ENCODE peak calls at places on chromosomes 13 and 19, in six cellular contexts. One of them, this sample, is unnamed. For H3K36me3, the result is how much of the 10 kb centered on the place peaks cover.

GRCh38 chr13:24460256-24460655 is 52.3 kb downstream of the PARP4 start:
- DNase-seq in IMR-90: no peak
- DNase-seq in H1: no peak
- DNase-seq in neuronal stem cell: no peak
- DNase-seq in trophoblast cell: no peak
- DNase-seq in mesenchymal stem cell: no peak
- DNase-seq in this sample: no peak

GRCh38 chr13:108220042-108220441 is 1.9 kb downstream of the ABHD13 start:
- DNase-seq in IMR-90: no peak
- DNase-seq in H1: no peak
- DNase-seq in neuronal stem cell: no peak
- DNase-seq in trophoblast cell: peak
- DNase-seq in mesenchymal stem cell: no peak
- DNase-seq in this sample: peak

GRCh38 chr13:87107626-87108025 is 563.5 kb upstream of the SLITRK5 start:
- DNase-seq in IMR-90: peak
- DNase-seq in H1: no peak
- DNase-seq in neuronal stem cell: no peak
- DNase-seq in trophoblast cell: no peak
- DNase-seq in mesenchymal stem cell: no peak
- DNase-seq in this sample: no peak

GRCh38 chr13:80469841-80470378 is 129.0 kb upstream of the SPRY2 start:
- DNase-seq in IMR-90: peak
- DNase-seq in H1: no peak
- DNase-seq in neuronal stem cell: no peak
- DNase-seq in trophoblast cell: peak
- DNase-seq in mesenchymal stem cell: peak
- DNase-seq in this sample: no peak

GRCh38 chr19:3625996-3626472 is 556 bp downstream of the CACTIN start:
- DNase-seq in IMR-90: no peak
- DNase-seq in H1: no peak
- DNase-seq in neuronal stem cell: no peak
- DNase-seq in trophoblast cell: peak
- DNase-seq in mesenchymal stem cell: peak
- DNase-seq in this sample: peak

GRCh38 chr19:44303976-44304568 is 753 bp downstream of the ZNF235 start:
- DNase-seq in IMR-90: peak
- DNase-seq in H1: no peak
- DNase-seq in neuronal stem cell: peak
- DNase-seq in trophoblast cell: peak
- DNase-seq in mesenchymal stem cell: peak
- DNase-seq in this sample: peak

GRCh38 chr19:55053735-55054134 is 9.2 kb downstream of the RDH13 start:
- DNase-seq in IMR-90: no peak
- DNase-seq in H1: no peak
- DNase-seq in neuronal stem cell: no peak
- DNase-seq in trophoblast cell: no peak
- DNase-seq in mesenchymal stem cell: no peak
- DNase-seq in this sample: no peak

GRCh38 chr19:42628411-42629135 is 33.8 kb upstream of the CEACAM8 start:
- DNase-seq in IMR-90: no peak
- DNase-seq in H1: no peak
- DNase-seq in neuronal stem cell: no peak
- DNase-seq in trophoblast cell: no peak
- DNase-seq in mesenchymal stem cell: no peak
- DNase-seq in this sample: no peak

GRCh38 chr19:8146877-8147575 is 2.4 kb downstream of the FBN3 start:
- DNase-seq in IMR-90: no peak
- DNase-seq in H1: no peak
- DNase-seq in neuronal stem cell: no peak
- DNase-seq in trophoblast cell: no peak
- DNase-seq in mesenchymal stem cell: no peak
- DNase-seq in this sample: no peak

GRCh38 chr13:96967248-96967745 is 27.0 kb downstream of the OXGR1 start:
- DNase-seq in IMR-90: no peak
- DNase-seq in H1: no peak
- DNase-seq in neuronal stem cell: no peak
- DNase-seq in trophoblast cell: peak
- DNase-seq in mesenchymal stem cell: no peak
- DNase-seq in this sample: peak

GRCh38 chr19:42045575-42045974 is 24.4 kb downstream of the GRIK5 start:
- DNase-seq in IMR-90: no peak
- DNase-seq in H1: no peak
- DNase-seq in neuronal stem cell: no peak
- DNase-seq in trophoblast cell: no peak
- DNase-seq in mesenchymal stem cell: no peak
- DNase-seq in this sample: no peak

GRCh38 chr13:110593430-110594130 is 21.8 kb upstream of the NAXD start:
- DNase-seq in IMR-90: peak
- DNase-seq in H1: no peak
- DNase-seq in neuronal stem cell: no peak
- DNase-seq in trophoblast cell: peak
- DNase-seq in mesenchymal stem cell: peak
- DNase-seq in this sample: peak

GRCh38 chr13:50873481-50873880 is 30.0 kb upstream of the DLEU7 start:
- DNase-seq in IMR-90: peak
- DNase-seq in H1: no peak
- DNase-seq in neuronal stem cell: no peak
- DNase-seq in trophoblast cell: no peak
- DNase-seq in mesenchymal stem cell: no peak
- DNase-seq in this sample: no peak

GRCh38 chr13:99702687-99703319 is 201.5 kb downstream of the TM9SF2 start:
- DNase-seq in IMR-90: no peak
- DNase-seq in H1: no peak
- DNase-seq in neuronal stem cell: no peak
- DNase-seq in trophoblast cell: no peak
- DNase-seq in mesenchymal stem cell: no peak
- DNase-seq in this sample: no peak

GRCh38 chr19:53868892-53869804 is 1.5 kb downstream of the MYADM start:
- DNase-seq in IMR-90: peak
- DNase-seq in H1: peak
- DNase-seq in neuronal stem cell: peak
- DNase-seq in trophoblast cell: peak
- DNase-seq in mesenchymal stem cell: peak
- DNase-seq in this sample: peak

GRCh38 chr19:53865523-53865917 is 2.2 kb upstream of the MYADM start:
- DNase-seq in IMR-90: no peak
- DNase-seq in H1: no peak
- DNase-seq in neuronal stem cell: no peak
- DNase-seq in trophoblast cell: no peak
- DNase-seq in mesenchymal stem cell: peak
- DNase-seq in this sample: no peak

GRCh38 chr19:53868091-53868891 is 608 bp downstream of the MYADM start:
- DNase-seq in IMR-90: peak
- DNase-seq in H1: peak
- DNase-seq in neuronal stem cell: no peak
- DNase-seq in trophoblast cell: peak
- DNase-seq in mesenchymal stem cell: peak
- DNase-seq in this sample: peak

GRCh38 chr19:53865918-53866696 is 1.6 kb upstream of the MYADM start:
- DNase-seq in IMR-90: peak
- DNase-seq in H1: peak
- DNase-seq in neuronal stem cell: peak
- DNase-seq in trophoblast cell: peak
- DNase-seq in mesenchymal stem cell: peak
- DNase-seq in this sample: peak

DNA sequence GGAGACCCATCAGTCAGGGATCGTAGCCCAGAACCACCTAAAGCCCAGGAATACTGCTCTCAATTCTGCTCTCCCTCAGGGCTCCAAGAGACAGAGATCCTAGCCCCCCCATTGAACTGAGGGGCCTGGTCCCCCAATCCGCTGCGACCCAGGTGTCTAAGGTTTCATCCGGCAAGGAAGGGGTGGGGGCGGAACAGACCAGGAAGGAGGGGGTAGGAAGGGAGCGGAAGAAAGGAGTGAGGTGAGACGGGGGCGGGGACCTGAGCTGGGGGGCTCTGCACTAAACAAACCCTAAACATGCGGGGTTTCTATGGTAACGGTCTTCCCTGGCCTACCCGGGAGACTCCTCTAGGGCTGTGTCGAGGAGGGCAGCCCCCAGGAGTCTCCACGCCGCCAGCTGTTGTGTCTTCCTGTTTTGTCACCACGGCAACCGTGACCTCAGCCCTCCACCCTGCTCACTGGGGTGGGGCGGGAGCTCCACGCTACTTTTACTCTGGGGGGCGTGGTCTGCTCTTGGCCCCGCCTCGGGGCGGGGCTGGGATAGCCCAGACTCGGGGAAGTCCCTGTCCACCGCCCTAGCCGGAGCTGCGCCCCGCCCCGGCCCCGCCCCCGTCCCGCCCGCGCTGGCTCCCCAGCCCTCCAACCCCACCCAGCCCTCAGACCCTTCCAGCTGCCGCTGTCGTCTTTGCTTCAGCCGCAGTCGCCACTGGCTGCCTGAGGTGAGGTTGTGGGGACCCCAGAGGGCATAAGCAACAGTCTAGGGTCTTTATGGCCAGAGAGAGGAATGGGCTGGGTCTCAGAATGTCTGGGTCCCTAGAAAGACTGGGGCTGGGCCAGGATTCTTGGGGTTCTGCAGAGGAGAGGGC is at the start of gene MYADM:
- DNase-seq in IMR-90: peak
- DNase-seq in H1: peak
- DNase-seq in neuronal stem cell: peak
- DNase-seq in trophoblast cell: peak
- DNase-seq in mesenchymal stem cell: peak
- DNase-seq in this sample: peak
- H2BK120ac ChIP-seq in IMR-90: peak
- H2BK120ac ChIP-seq in H1: peak
- H2BK120ac ChIP-seq in neuronal stem cell: peak
- H2BK120ac ChIP-seq in trophoblast cell: peak
- H2BK120ac ChIP-seq in mesenchymal stem cell: peak
- H2BK120ac ChIP-seq in this sample: peak

DNA sequence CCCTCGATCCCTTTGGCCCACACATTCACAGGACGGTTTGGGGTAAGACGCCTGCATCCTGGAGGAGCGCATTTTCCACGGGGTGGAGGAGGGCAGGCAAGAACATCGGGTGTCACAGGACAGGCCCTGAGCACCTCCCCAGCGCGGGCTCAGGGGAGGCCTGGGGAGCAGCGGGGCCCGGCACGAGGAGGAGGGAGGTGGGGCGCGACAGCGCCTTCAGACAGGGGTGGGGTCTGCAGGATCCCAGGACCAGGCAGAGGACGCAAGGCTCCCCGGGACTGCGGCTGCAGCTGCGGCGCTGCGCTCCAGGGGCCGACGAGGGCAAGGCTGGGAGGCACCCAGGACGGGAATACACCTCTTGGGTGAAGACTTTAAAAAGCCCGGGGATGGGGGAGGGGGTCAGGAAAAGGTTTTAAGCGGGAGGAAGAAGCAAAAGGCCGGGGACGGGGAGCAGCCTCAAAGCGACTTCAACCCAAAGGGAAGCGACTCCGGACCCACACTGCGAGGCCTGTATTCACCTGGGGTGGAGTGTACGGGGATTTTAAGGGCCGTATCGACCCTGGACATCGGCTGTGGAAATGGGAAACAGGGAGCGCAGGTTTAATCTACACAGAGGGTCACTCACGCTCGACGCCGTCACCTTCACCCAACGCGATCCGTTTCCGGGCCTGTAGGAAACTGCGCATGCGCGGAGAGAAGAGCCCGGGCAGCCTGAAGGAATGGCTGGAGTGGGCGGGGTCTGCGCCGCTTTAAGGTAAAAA is at the start of gene ZNF415:
- DNase-seq in IMR-90: peak
- DNase-seq in H1: peak
- DNase-seq in neuronal stem cell: peak
- DNase-seq in trophoblast cell: peak
- DNase-seq in mesenchymal stem cell: peak
- DNase-seq in this sample: peak
- H3K9ac ChIP-seq in IMR-90: peak
- H3K9ac ChIP-seq in H1: no peak
- H3K9ac ChIP-seq in neuronal stem cell: peak
- H3K9ac ChIP-seq in trophoblast cell: peak
- H3K9ac ChIP-seq in mesenchymal stem cell: peak
- H3K9ac ChIP-seq in this sample: peak

DNA sequence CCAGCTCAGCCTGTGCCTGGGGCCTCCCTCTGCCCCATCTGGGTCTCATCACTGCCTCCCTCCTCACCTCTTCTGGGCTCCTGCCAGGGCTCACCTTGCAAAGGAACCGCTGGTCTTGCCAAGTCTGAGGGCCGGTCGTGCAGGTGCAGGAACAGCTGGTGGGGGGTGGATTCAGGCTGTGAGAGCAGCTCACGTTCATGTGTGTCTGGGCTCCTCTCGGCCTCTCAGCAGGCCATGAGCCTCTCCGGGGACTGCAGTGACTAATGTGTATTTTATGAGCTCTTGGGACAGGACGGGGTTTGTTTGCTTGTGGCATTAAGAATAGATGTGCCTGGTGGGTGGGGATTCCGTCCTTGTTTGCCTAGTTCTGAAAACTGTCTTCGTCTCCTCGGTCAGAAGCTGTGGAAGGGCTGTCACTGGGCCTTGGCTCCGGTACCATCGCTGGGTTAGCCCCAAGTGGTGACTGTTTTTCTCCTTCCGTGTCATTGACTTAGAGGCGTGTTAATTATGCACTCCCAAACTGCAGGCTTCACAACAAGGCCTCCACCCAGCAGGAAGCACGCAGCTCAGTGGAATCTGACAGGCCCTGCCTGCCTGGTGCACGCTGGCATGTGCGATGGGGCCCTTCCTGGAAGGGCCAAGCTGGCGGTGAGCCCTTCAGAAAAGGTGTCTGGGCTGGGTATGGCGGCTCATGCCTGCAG is 77.6 kb downstream of the KDM4B start:
- DNase-seq in IMR-90: peak
- DNase-seq in H1: no peak
- DNase-seq in neuronal stem cell: no peak
- DNase-seq in trophoblast cell: no peak
- DNase-seq in mesenchymal stem cell: peak
- DNase-seq in this sample: no peak
- H3K36me3 ChIP-seq in IMR-90: under half
- H3K36me3 ChIP-seq in H1: under half
- H3K36me3 ChIP-seq in neuronal stem cell: under half
- H3K36me3 ChIP-seq in trophoblast cell: half or more
- H3K36me3 ChIP-seq in mesenchymal stem cell: half or more
- H3K36me3 ChIP-seq in this sample: under half

DNA sequence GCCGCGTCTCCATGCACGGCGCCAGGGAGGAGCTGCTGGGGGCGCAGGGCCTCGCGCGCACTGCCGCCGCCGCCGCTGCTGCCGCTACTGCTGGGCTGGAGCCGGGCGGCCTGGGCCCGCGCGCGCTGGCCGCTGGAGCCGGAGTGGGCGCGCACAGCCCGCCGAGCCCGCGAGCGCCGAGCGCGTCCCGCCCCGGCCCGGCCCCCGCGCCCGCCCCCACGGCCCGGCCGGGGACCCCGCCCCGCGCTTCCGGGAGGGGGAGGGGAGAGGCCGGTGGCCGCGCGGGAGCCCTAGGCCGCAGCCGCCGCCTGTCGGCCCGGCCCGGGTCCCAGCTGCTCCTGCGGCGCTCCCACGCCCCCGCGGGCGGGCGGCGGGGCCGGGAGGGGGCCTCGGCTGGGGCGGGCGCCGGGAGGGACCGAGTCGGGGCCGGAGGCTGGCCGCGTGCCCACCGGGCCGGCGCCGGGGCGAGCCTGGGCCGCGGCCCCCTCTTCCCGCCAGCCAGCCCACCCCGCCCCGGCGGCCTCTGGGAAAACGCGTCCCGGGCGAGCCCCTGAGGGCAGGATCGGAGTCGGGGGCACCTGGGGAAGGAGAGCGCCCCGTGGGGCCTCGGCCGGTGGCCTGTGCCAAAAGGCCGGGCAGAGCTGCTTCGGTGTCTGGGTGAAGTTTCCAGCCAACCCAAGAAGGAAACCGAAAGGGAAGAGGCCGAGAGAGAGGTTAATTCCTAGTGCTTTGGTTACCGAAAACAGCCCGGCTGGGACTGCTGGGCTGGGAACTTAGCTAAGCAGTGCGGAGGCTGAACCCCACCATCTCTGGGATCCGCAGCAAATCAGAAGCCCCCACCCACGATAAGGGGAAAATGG is at the start of gene STK24:
- DNase-seq in IMR-90: peak
- DNase-seq in H1: peak
- DNase-seq in neuronal stem cell: peak
- DNase-seq in trophoblast cell: peak
- DNase-seq in mesenchymal stem cell: peak
- DNase-seq in this sample: peak
- H2BK120ac ChIP-seq in IMR-90: peak
- H2BK120ac ChIP-seq in H1: no peak
- H2BK120ac ChIP-seq in neuronal stem cell: peak
- H2BK120ac ChIP-seq in trophoblast cell: peak
- H2BK120ac ChIP-seq in mesenchymal stem cell: peak
- H2BK120ac ChIP-seq in this sample: peak

This sample was measured in mesendoderm.